ENCODE peak calls at places on chromosome 5, in six cellular contexts. O is uterus, M is HCT116, V is heart right ventricle, I is esophagus muscularis mucosa, Q is upper lobe of right lung. Z is an unnamed sample.

GRCh38 chr5:42944989-42945388 is 95.1 kb downstream of the ANXA2R start:
- DNase-seq in O (no peak), V (no peak), Q (no peak), M (peak), I (no peak), Z (no peak)

GRCh38 chr5:56142620-56143431 is 90.3 kb downstream of the ANKRD55 start:
- DNase-seq in Q (no peak), I (no peak), M (no peak), O (no peak), V (no peak), Z (no peak)

GRCh38 chr5:139651863-139652787 is 4.0 kb downstream of the CXXC5 start:
- DNase-seq in M (no peak), V (peak), O (peak), Q (peak), I (peak), Z (peak)

GRCh38 chr5:91074615-91075014 is 308.5 kb downstream of the ARRDC3 start:
- DNase-seq in V (no peak), Q (no peak), I (no peak), M (no peak), O (no peak), Z (no peak)

GRCh38 chr5:52922384-52922783 is 66.8 kb upstream of the ITGA2 start:
- DNase-seq in V (no peak), I (no peak), M (peak), Q (no peak), O (no peak), Z (no peak)

GRCh38 chr5:124741711-124742496 is 4.5 kb downstream of the ZNF608 start:
- DNase-seq in M (peak), I (no peak), V (no peak), O (no peak), Q (no peak), Z (peak)

GRCh38 chr5:59562756-59563389 is 330.7 kb downstream of the PDE4D start:
- DNase-seq in Q (peak), O (no peak), I (no peak), M (no peak), V (no peak), Z (no peak)

GRCh38 chr5:38381361-38381760 is 123.0 kb downstream of the EGFLAM start:
- DNase-seq in Q (no peak), I (no peak), V (no peak), O (no peak), M (no peak), Z (no peak)

GRCh38 chr5:151037561-151038291 is 17.3 kb downstream of the GPX3 start:
- DNase-seq in Q (no peak), M (no peak), O (peak), V (no peak), I (no peak), Z (no peak)

GRCh38 chr5:37777472-37778135 is 62.2 kb downstream of the GDNF start:
- DNase-seq in Q (no peak), M (no peak), V (no peak), I (no peak), O (no peak), Z (no peak)

GRCh38 chr5:137888489-137888874 is 775 bp upstream of the PKD2L2 start:
- DNase-seq in M (no peak), V (no peak), O (no peak), I (no peak), Q (no peak), Z (no peak)

GRCh38 chr5:65577141-65577540 is 14.0 kb downstream of the PPWD1 start:
- DNase-seq in M (no peak), Q (no peak), I (no peak), O (no peak), V (no peak), Z (no peak)

GRCh38 chr5:95960802-95961616 is 642 bp downstream of the ELL2 start:
- DNase-seq in V (peak), Q (peak), O (peak), M (no peak), I (peak), Z (peak)

GRCh38 chr5:76391014-76391413 is 12.1 kb upstream of the IQGAP2 start:
- DNase-seq in I (no peak), V (no peak), Q (no peak), O (no peak), M (no peak), Z (no peak)

GRCh38 chr5:37839441-37840035 is 303 bp downstream of the GDNF start:
- DNase-seq in V (peak), O (peak), Q (peak), I (no peak), M (no peak), Z (peak)

GRCh38 chr5:108164574-108164973 is 217.3 kb downstream of the FBXL17 start:
- DNase-seq in I (no peak), V (no peak), Q (no peak), O (no peak), M (no peak), Z (no peak)

GRCh38 chr5:77882670-77883257 is 106.6 kb upstream of the TBCA start:
- DNase-seq in V (no peak), I (no peak), O (no peak), M (no peak), Q (no peak), Z (no peak)

GRCh38 chr5:38845555-38846378 is at the start of gene OSMR:
- DNase-seq in Q (peak), V (peak), I (peak), M (peak), O (peak), Z (no peak)

GRCh38 chr5:141845371-141845821 is 32.8 kb downstream of the PCDH1 start:
- DNase-seq in M (no peak), O (no peak), I (no peak), V (no peak), Q (no peak), Z (peak)

GRCh38 chr5:135133698-135134515 is 99.9 kb upstream of the PITX1 start:
- DNase-seq in O (no peak), Q (no peak), M (no peak), V (no peak), I (no peak), Z (no peak)

GRCh38 chr5:132557425-132557805 is 638 bp downstream of the RAD50 start:
- DNase-seq in Q (peak), O (peak), I (no peak), M (peak), V (peak), Z (peak)

GRCh38 chr5:72093231-72093630 is 14.0 kb upstream of the MAP1B start:
- DNase-seq in V (no peak), M (no peak), Q (no peak), I (no peak), O (no peak), Z (no peak)

GRCh38 chr5:81556809-81557208 is 162.9 kb upstream of the ACOT12 start:
- DNase-seq in I (no peak), Q (no peak), V (no peak), O (no peak), M (no peak), Z (no peak)

GRCh38 chr5:5767286-5767928 is 344.9 kb downstream of the ICE1 start:
- DNase-seq in M (no peak), O (no peak), I (peak), V (peak), Q (no peak), Z (no peak)

GRCh38 chr5:147859962-147860640 is 18.4 kb upstream of the SCGB3A2 start:
- DNase-seq in V (no peak), M (no peak), Q (no peak), O (no peak), I (no peak), Z (no peak)

GRCh38 chr5:62982348-62982747 is 403.7 kb downstream of the LRRC70 start:
- DNase-seq in V (no peak), M (no peak), Q (no peak), I (no peak), O (no peak), Z (no peak)

GRCh38 chr5:73534001-73534547 is 31.4 kb downstream of the ANKRA2 start:
- DNase-seq in O (no peak), I (peak), V (no peak), Q (no peak), M (no peak), Z (no peak)

GRCh38 chr5:71910741-71911140 is 191.7 kb downstream of the CARTPT start:
- DNase-seq in M (no peak), I (peak), O (no peak), V (no peak), Q (no peak), Z (no peak)

GRCh38 chr5:53422539-53422938 is 57.9 kb upstream of the FST start:
- DNase-seq in V (no peak), M (no peak), Q (no peak), I (no peak), O (no peak), Z (no peak)

GRCh38 chr5:6377582-6378127 is 692 bp downstream of the MED10 start:
- DNase-seq in Q (no peak), M (no peak), I (no peak), O (no peak), V (no peak), Z (no peak)

GRCh38 chr5:159409801-159410200 is 79.5 kb upstream of the IL12B start:
- DNase-seq in Q (no peak), V (no peak), I (no peak), M (no peak), O (no peak), Z (no peak)

GRCh38 chr5:104347119-104347708 is 784.6 kb upstream of the NUDT12 start:
- DNase-seq in V (no peak), M (peak), I (no peak), O (no peak), Q (no peak), Z (peak)

GRCh38 chr5:1409386-1410110 is 35.7 kb downstream of the SLC6A3 start:
- DNase-seq in M (no peak), Q (peak), I (no peak), O (no peak), V (no peak), Z (no peak)

GRCh38 chr5:24909210-24909609 is 264.4 kb upstream of the CDH10 start:
- DNase-seq in O (no peak), Q (no peak), V (no peak), M (no peak), I (no peak), Z (no peak)

GRCh38 chr5:128341056-128341455 is 197.0 kb downstream of the FBN2 start:
- DNase-seq in M (no peak), V (no peak), Q (no peak), I (no peak), O (no peak), Z (no peak)

GRCh38 chr5:179235416-179236400 is 109.6 kb downstream of the ADAMTS2 start:
- DNase-seq in V (no peak), I (no peak), Q (peak), M (no peak), O (peak), Z (no peak)

GRCh38 chr5:144549580-144549979 is 378.9 kb downstream of the KCTD16 start:
- DNase-seq in I (no peak), Q (no peak), M (no peak), V (no peak), O (no peak), Z (no peak)

GRCh38 chr5:73918791-73919221 is 292.8 kb downstream of the ARHGEF28 start:
- DNase-seq in M (no peak), V (no peak), Q (no peak), I (peak), O (no peak), Z (no peak)

GRCh38 chr5:56814361-56814962 is 887 bp upstream of the MAP3K1 start:
- DNase-seq in I (no peak), Q (peak), M (no peak), V (peak), O (peak), Z (peak)

GRCh38 chr5:111095982-111096381 is 3.8 kb downstream of the WDR36 start:
- DNase-seq in Q (no peak), M (no peak), O (no peak), I (no peak), V (no peak), Z (no peak)

DNA sequence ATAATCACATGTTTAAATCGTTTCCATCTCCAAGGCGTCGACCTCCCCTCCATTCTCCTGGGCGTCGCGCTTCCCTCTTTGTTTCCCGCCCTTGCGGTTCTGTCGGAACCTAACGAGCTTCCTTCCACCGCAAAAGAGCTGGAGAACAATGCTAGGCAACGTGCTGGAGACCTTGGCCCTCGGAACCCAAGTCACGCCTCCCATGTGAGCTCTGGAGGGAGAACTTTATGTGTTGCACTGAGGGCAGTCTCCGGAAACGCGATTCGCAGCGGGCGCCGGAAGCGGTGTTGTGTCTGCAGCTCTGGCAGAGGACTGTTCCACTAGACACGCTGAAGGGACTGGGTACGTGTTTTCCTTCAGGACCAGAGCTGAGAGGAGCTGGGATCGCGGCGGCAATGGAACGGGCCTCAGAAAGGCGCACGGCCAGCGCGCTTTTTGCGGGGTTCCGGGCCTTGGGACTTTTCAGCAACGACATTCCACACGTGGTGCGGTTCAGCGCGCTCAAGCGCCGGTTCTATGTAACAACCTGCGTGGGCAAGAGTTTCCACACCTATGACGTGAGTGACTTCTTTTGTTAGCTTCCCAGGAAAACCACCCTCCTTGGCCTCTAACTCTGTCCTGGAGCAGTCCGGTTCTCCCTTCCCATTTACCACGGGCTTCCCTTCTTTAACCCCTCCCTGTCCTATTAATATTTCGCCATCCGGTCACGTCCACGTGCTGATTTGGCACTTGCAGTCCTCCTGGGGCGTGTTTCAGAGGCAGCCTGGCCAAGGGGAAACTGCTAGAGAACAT is at the start of gene WDR36:
- DNase-seq in M (peak), I (peak), V (peak), Q (peak), O (peak), Z (peak)
- TF ChIP-seq CTCF in M (no peak), I (no peak), V (no peak), Q (no peak), O (peak), Z (no peak)

GRCh38 chr5:163874431-163874830 is 369.0 kb downstream of the MAT2B start:
- DNase-seq in V (no peak), O (no peak), M (no peak), Q (no peak), I (no peak), Z (no peak)
- H3K4me3 ChIP-seq in V (no peak), O (no peak), M (no peak), Q (no peak), I (no peak), Z (no peak)

GRCh38 chr5:178206166-178207101 is 2.1 kb downstream of the HNRNPAB start:
- DNase-seq in Q (no peak), V (no peak), M (no peak), O (no peak), I (no peak), Z (no peak)
- H3K27ac ChIP-seq in Q (peak), V (peak), M (peak), O (peak), I (peak), Z (no peak)

GRCh38 chr5:21823076-21823574 is 1030.0 kb downstream of the CDH12 start:
- DNase-seq in I (no peak), M (no peak), O (no peak), Q (no peak), V (no peak), Z (no peak)

GRCh38 chr5:21820527-21820926 is 1032.6 kb downstream of the CDH12 start:
- DNase-seq in M (no peak), I (no peak), Q (no peak), O (no peak), V (no peak), Z (no peak)

GRCh38 chr5:21823588-21823987 is 1029.6 kb downstream of the CDH12 start:
- DNase-seq in V (no peak), M (no peak), Q (no peak), I (no peak), O (no peak), Z (no peak)

DNA sequence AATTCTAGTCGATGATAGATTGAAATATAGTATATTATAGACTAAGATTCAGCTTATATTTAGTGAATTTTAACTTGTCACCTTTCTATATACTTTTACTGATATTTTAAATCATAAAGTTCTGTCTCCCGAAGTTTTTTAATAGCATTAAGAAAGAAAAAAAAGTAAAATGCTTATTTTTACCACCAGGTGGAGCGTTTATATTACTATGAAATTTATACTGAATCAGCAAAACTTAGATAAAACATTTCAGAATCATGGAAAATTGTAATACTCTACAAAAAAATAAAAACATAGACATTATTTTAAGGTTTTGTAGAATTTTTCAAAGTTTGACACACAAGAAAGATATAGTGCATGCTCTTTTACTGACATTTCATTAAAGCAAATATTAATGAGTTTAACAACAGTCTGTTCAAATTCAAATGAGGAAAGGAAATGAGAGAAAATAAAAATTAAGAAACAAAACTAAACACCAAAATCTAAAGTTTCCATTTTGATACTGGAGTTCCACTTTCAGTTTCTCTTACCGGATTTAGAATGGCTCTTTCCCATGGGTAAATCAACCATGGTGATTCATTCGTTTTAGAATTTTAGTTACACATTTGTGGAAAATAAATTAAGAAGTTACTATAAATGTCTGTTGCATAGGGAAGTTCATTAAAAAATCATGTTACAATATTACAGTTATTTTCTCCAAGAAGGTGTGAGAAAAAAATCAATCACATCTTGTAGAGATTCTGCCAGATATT is 1035.3 kb downstream of the CDH12 start:
- DNase-seq in V (no peak), I (no peak), O (no peak), Q (no peak), M (no peak), Z (no peak)
- TF ChIP-seq CTCF in V (no peak), I (no peak), O (no peak), Q (peak), M (no peak), Z (no peak)

GRCh38 chr5:172788771-172789686 is 18.0 kb upstream of the DUSP1 start:
- DNase-seq in M (no peak), V (peak), O (no peak), I (no peak), Q (peak), Z (no peak)
- H3K4me3 ChIP-seq in M (no peak), V (peak), O (no peak), I (no peak), Q (no peak), Z (no peak)

DNA sequence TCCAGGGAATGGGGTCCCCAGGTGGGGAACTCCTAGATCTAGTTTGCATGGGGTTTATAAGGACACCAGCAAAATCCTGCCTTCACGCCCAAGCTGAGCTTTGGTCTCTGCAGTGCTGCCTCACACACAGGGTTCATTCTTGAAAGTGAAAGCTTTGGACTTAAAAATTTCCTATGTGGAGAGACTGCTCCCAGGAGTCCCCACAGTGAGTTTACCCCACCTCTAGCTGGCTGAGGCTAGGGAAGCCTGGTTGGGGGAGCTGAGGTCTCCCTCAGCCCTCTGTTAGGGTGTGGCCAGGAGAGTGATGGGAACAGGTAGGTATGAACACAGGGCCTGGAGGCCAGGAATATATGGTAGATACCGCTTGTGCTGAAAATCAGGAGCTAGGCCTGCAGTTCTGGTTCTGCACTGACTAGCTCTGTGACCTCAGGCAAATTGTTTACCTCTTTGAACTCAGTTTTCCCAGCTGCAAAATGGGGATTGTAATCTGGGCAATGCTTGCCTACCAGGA is 41.5 kb upstream of the LARP1 start:
- DNase-seq in I (no peak), Q (no peak), M (no peak), O (no peak), V (no peak), Z (no peak)
- H3K27ac ChIP-seq in I (no peak), Q (peak), M (no peak), O (no peak), V (no peak), Z (no peak)

DNA sequence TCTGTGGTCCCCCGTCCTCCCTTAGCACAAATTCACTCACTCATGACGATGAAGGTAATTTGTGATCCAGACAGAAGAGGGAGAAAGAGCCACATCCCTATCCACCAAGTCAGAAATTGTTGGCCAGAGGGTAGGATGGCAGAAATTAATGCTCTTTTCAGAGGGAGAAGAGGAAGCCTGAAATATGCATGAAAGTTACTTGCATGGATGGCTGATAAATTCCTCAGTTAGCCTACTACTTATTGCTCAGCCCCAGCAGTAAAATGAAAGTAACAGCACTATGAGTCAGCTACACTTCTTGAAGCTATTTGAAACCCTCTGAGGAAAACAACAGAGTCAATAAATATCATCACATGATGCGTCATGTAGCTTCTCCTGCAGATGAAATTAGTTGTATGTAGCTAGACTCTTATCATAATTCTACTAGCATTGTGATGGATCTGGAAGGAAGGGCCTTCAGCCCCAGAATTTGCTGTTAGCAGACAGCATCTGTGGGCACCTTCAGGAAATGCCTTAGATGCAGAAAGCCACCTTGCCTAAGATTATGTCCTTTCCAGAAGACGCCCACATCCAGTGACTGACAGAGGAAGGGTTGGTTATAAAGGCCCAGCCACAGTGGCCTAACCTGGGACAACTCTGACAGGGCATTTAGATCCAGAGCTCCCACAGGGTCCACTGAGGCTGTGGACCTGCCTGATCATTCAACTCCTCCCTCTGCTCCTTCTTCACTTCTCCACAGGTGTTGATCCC is 81.2 kb upstream of the CCDC112 start:
- DNase-seq in V (no peak), Q (no peak), M (peak), O (no peak), I (peak), Z (no peak)
- TF ChIP-seq CTCF in V (peak), Q (peak), M (peak), O (no peak), I (peak), Z (peak)

GRCh38 chr5:89946514-89946913 is 463.0 kb downstream of the CETN3 start:
- DNase-seq in O (no peak), I (no peak), Q (no peak), M (no peak), V (no peak), Z (no peak)
- H3K4me3 ChIP-seq in O (no peak), I (no peak), Q (no peak), M (no peak), V (no peak), Z (no peak)